ENCODE peak calls at places on chromosomes 11 and 22, in five cellular contexts. P is tibial artery, O is transverse colon, H is AG10803, F is AG09319. D is an unnamed sample.
A peak's percentile ranks its signal among the peaks of the same experiment; 100 is the strongest.

GRCh38 chr11:67584881-67585873 is 1.6 kb downstream of the GSTP1 start:
- DNase-seq in P (no peak), O (no peak), H (no peak), F (no peak), D (no peak)

GRCh38 chr22:24088796-24089195 is 77.7 kb downstream of the CABIN1 start:
- DNase-seq in P (no peak), O (no peak), H (peak; percentile 51), F (no peak), D (no peak)

GRCh38 chr11:47239889-47240288 is 8.7 kb downstream of the ACP2 start:
- DNase-seq in P (no peak), O (no peak), H (no peak), F (no peak), D (no peak)

GRCh38 chr22:23376256-23376655 is 195.9 kb downstream of the BCR start:
- DNase-seq in P (no peak), O (peak; percentile 55), H (no peak), F (no peak), D (peak; percentile 50)

GRCh38 chr11:89504270-89504669 is 13.1 kb upstream of the NOX4 start:
- DNase-seq in P (no peak), O (no peak), H (no peak), F (no peak), D (no peak)

GRCh38 chr22:48905206-48905975 is 922.3 kb downstream of the BRD1 start:
- DNase-seq in P (peak; percentile 53), O (no peak), H (no peak), F (no peak), D (no peak)

GRCh38 chr11:88318017-88318416 is 19.5 kb downstream of the CTSC start:
- DNase-seq in P (no peak), O (no peak), H (no peak), F (no peak), D (no peak)

GRCh38 chr22:17920145-17920605 is 104.2 kb downstream of the MICAL3 start:
- DNase-seq in P (no peak), O (peak; percentile 79), H (no peak), F (no peak), D (peak; percentile 39)

GRCh38 chr11:65219930-65220213 is 38.1 kb downstream of the CAPN1 start:
- DNase-seq in P (no peak), O (no peak), H (peak; percentile 83), F (peak; percentile 32), D (no peak)

GRCh38 chr11:102518296-102519094 is 12.1 kb downstream of the MMP7 start:
- DNase-seq in P (no peak), O (no peak), H (peak; percentile 38), F (no peak), D (no peak)

GRCh38 chr22:23042179-23042578 is 28.1 kb upstream of the GNAZ start:
- DNase-seq in P (no peak), O (no peak), H (no peak), F (no peak), D (no peak)

GRCh38 chr11:62889484-62890437 is 9.1 kb downstream of the SLC3A2 start:
- DNase-seq in P (no peak), O (peak; percentile 67), H (peak; percentile 47), F (no peak), D (no peak)

GRCh38 chr11:118042791-118043190 is 34.1 kb upstream of the TMPRSS4 start:
- DNase-seq in P (no peak), O (no peak), H (no peak), F (no peak), D (no peak)

GRCh38 chr22:19972652-19973550 is 31.3 kb upstream of the TXNRD2 start:
- DNase-seq in P (no peak), O (no peak), H (no peak), F (no peak), D (no peak)

GRCh38 chr22:48857202-48857805 is 970.4 kb downstream of the BRD1 start:
- DNase-seq in P (no peak), O (no peak), H (no peak), F (no peak), D (no peak)

GRCh38 chr11:83612891-83613766 is 327.0 kb upstream of the CCDC90B start:
- DNase-seq in P (no peak), O (no peak), H (no peak), F (no peak), D (no peak)

GRCh38 chr11:11391796-11392195 is 38.7 kb upstream of the CSNK2A3 start:
- DNase-seq in P (no peak), O (peak; percentile 45), H (peak; percentile 77), F (peak; percentile 39), D (no peak)

GRCh38 chr11:131002145-131002544 is 85.9 kb upstream of the SNX19 start:
- DNase-seq in P (no peak), O (no peak), H (no peak), F (no peak), D (no peak)

GRCh38 chr11:114135737-114136151 is 76.2 kb downstream of the ZBTB16 start:
- DNase-seq in P (no peak), O (no peak), H (peak; percentile 82), F (no peak), D (no peak)

GRCh38 chr22:30425616-30426394 is at the start of gene MTFP1:
- DNase-seq in P (peak; percentile 79), O (peak; percentile 72), H (peak; percentile 56), F (no peak), D (peak; percentile 73)

GRCh38 chr11:63870351-63871197 is 31.7 kb downstream of the MARK2 start:
- DNase-seq in P (no peak), O (no peak), H (peak; percentile 18), F (no peak), D (peak; percentile 8)

GRCh38 chr11:72378704-72379383 is 55.5 kb downstream of the CLPB start:
- DNase-seq in P (peak; percentile 91), O (peak; percentile 31), H (peak; percentile 64), F (no peak), D (no peak)

GRCh38 chr22:33099593-33099992 is 41.4 kb upstream of the SYN3 start:
- DNase-seq in P (no peak), O (no peak), H (no peak), F (no peak), D (no peak)

DNA sequence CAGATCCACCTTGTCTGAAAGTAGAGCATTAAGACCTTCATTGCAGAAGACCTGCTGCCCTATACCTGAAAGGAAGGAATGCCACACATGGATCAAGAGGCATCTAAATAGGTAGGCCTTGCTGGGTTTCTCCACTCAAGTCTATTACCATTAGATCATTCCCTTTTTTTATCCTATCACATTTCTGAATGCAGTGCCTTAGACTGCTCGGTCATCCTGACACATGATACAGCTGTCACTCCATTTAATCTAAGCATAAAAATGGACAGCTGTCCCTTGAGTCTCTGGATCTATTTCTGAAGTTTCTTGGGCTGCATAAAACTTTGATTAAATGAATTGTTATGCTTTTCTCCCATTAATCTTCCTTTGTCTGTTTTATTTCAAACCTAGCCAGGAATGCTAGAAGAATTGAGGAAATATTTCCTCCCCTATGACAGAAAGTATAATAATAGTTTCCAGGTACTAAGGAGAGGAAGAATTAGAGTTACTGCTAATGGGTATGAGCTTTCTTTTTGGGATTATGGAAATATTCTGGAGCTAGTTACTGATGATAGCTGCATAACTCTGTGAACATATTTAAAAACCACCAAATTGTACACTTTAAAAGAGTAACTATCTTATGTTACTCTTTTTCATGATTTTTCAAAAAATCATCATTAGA is 88.0 kb downstream of the DLG2 start:
- DNase-seq in P (no peak), O (no peak), H (no peak), F (no peak), D (no peak)
- TF ChIP-seq CTCF in P (no peak), O (no peak), H (no peak), F (no peak), D (no peak)

GRCh38 chr11:79393362-79394043 is 47.3 kb downstream of the TENM4 start:
- DNase-seq in P (no peak), O (no peak), H (no peak), F (no peak), D (no peak)
- TF ChIP-seq CTCF in P (no peak), O (no peak), H (no peak), F (no peak), D (no peak)

GRCh38 chr11:19680824-19681368 is 31.7 kb upstream of the NAV2 start:
- DNase-seq in P (no peak), O (no peak), H (peak; percentile 44), F (no peak), D (no peak)

GRCh38 chr11:19676508-19677379 is 35.9 kb upstream of the NAV2 start:
- DNase-seq in P (peak; percentile 61), O (no peak), H (no peak), F (no peak), D (peak; percentile 35)

GRCh38 chr11:19677380-19678080 is 35.1 kb upstream of the NAV2 start:
- DNase-seq in P (no peak), O (no peak), H (no peak), F (no peak), D (no peak)

GRCh38 chr11:19683141-19683805 is 29.4 kb upstream of the NAV2 start:
- DNase-seq in P (peak; percentile 92), O (peak; percentile 16), H (no peak), F (no peak), D (no peak)

GRCh38 chr11:19679952-19680823 is 32.4 kb upstream of the NAV2 start:
- DNase-seq in P (peak; percentile 98), O (peak; percentile 71), H (peak; percentile 96), F (peak; percentile 89), D (no peak)
- TF ChIP-seq CTCF in P (peak; percentile 25), O (no peak), H (peak; percentile 24), F (no peak), D (no peak)

GRCh38 chr11:119369035-119369925 is 12.2 kb downstream of the USP2 start:
- DNase-seq in P (no peak), O (peak; percentile 66), H (peak; percentile 58), F (no peak), D (no peak)
- TF ChIP-seq CTCF in P (no peak), O (no peak), H (no peak), F (no peak), D (no peak)

DNA sequence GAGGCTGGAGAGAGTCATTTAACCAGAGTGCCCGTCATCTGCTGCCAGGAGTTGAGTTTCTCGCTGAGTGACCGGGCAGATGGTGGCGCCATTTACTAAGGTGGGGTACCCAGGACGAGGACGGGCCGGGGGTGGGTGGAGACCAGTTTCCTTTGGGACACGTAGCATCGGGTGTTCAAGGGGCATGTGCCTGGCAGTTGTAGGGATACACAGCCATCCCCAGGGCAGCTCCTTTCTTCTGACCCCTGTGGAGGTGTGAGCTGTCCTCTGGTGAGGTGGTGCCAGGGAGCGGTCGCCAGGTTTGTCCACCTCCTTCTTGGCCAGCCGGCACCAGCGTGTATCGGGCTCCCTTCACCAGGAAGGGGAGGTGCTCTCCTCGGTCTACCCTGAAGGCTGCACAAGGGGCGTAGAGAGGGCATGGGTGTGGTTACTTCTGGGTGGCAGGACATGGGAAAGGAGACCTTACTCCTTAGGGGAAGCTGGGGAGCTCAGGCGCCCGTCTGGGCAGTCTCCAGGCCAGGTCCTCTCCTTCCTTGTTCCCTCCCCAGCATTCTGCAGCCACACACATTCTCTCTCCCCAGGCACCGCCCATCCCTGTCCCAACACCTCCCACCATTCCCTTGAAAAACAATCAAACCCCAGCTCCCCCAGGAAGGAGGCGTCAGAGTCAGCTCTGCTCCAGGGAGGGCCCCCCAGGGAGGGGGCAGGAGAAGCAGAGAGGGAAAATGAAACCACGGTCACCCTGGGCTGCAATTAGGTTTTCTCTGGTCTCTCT is 10.3 kb upstream of the MB start:
- DNase-seq in P (peak; percentile 91), O (peak; percentile 90), H (peak; percentile 90), F (peak; percentile 73), D (peak; percentile 47)
- TF ChIP-seq CTCF in P (peak; percentile 60), O (peak; percentile 37), H (peak; percentile 64), F (peak; percentile 64), D (no peak)

GRCh38 chr11:86408845-86409244 is 34.2 kb downstream of the CCDC81 start:
- DNase-seq in P (no peak), O (no peak), H (no peak), F (no peak), D (no peak)
- TF ChIP-seq CTCF in P (no peak), O (no peak), H (peak; percentile 49), F (peak; percentile 35), D (peak; percentile 21)

D was measured in endothelial cell.